ENCODE peak calls at places on chromosomes 3 and 15, in six cellular contexts. G, I, L, B, M and K are unnamed samples.

GRCh38 chr3:107598926-107599754 is 76.4 kb downstream of the BBX start:
- DNase-seq in G (peak), I (peak), L (peak), B (no peak), M (peak), K (peak)

GRCh38 chr15:34047893-34048775 is 9.1 kb upstream of the AVEN start:
- DNase-seq in G (no peak), I (no peak), L (no peak), B (no peak), M (no peak), K (peak)

GRCh38 chr3:33541918-33542317 is 101.7 kb upstream of the UBP1 start:
- DNase-seq in G (no peak), I (no peak), L (no peak), B (no peak), M (no peak), K (no peak)

GRCh38 chr3:23811117-23811487 is 5.3 kb downstream of the UBE2E1 start:
- DNase-seq in G (no peak), I (peak), L (peak), B (no peak), M (no peak), K (peak)

GRCh38 chr3:10319804-10320203 is 1.1 kb downstream of the SEC13 start:
- DNase-seq in G (no peak), I (no peak), L (no peak), B (no peak), M (no peak), K (no peak)

GRCh38 chr15:66390670-66391069 is 4.0 kb downstream of the MAP2K1 start:
- DNase-seq in G (no peak), I (peak), L (peak), B (no peak), M (no peak), K (no peak)

GRCh38 chr3:114809668-114810413 is 337.2 kb downstream of the ZBTB20 start:
- DNase-seq in G (no peak), I (peak), L (peak), B (no peak), M (no peak), K (no peak)

GRCh38 chr3:248841-249520 is 52.4 kb downstream of the CHL1 start:
- DNase-seq in G (no peak), I (no peak), L (no peak), B (no peak), M (no peak), K (no peak)

GRCh38 chr15:38528279-38528678 is 36.3 kb downstream of the RASGRP1 start:
- DNase-seq in G (no peak), I (no peak), L (peak), B (no peak), M (no peak), K (peak)

GRCh38 chr3:40584625-40585189 is 59.9 kb downstream of the ZNF621 start:
- DNase-seq in G (peak), I (peak), L (peak), B (peak), M (peak), K (peak)

GRCh38 chr3:113698891-113699465 is 2.5 kb upstream of the USF3 start:
- DNase-seq in G (peak), I (peak), L (peak), B (no peak), M (peak), K (no peak)

GRCh38 chr3:11288786-11289637 is 16.8 kb downstream of the ATG7 start:
- DNase-seq in G (no peak), I (peak), L (peak), B (no peak), M (no peak), K (peak)

GRCh38 chr3:126607214-126607908 is 47.6 kb downstream of the TXNRD3 start:
- DNase-seq in G (no peak), I (peak), L (peak), B (no peak), M (no peak), K (peak)

GRCh38 chr3:48562367-48563095 is 1.1 kb downstream of the UCN2 start:
- DNase-seq in G (no peak), I (no peak), L (no peak), B (no peak), M (no peak), K (no peak)

GRCh38 chr3:48564667-48565066 is 1.1 kb upstream of the UCN2 start:
- DNase-seq in G (no peak), I (no peak), L (no peak), B (no peak), M (no peak), K (no peak)

GRCh38 chr3:48564022-48564421 is 441 bp upstream of the UCN2 start:
- DNase-seq in G (no peak), I (peak), L (peak), B (no peak), M (no peak), K (peak)

GRCh38 chr3:48565186-48565585 is 1.6 kb upstream of the UCN2 start:
- DNase-seq in G (no peak), I (no peak), L (no peak), B (no peak), M (no peak), K (no peak)

DNA sequence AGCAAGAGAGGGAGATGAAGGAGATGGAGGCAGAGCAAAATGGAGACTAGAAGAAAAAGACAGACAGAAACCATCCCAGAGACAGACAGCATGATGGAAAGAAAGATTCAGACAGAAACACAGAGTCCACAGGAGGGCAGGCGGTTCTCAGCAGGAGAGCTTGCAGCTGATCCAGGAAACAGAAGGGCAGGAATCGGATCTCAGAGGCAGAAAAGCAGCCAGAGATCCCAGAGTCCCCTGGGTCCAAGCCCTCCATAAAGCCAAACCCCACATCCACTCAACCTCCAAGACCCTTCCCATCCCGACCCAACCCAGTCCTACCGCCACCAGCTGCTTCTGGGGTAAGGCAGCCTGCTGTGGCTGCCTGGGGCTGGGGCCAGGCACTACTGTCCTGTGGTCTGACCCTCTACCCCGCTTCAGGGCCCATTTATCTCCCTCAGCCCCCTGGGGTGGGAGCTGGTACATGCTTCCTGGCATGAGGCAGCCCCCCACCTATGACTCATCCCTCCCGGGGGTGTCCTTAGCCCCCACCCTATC is at the start of gene UCN2:
- DNase-seq in G (no peak), I (no peak), L (no peak), B (no peak), M (no peak), K (peak)
- H3K4me3 ChIP-seq in G (no peak), I (no peak), L (no peak), B (no peak), M (no peak), K (no peak)

GRCh38 chr15:64472161-64472560 is 11.8 kb downstream of the ZNF609 start:
- DNase-seq in G (no peak), I (no peak), L (no peak), B (no peak), M (no peak), K (no peak)
- TF ChIP-seq CTCF in G (no peak), I (no peak), L (no peak), B (no peak), M (no peak), K (no peak)

GRCh38 chr3:187072582-187072981 is 66.7 kb downstream of the RPL39L start:
- DNase-seq in G (no peak), I (peak), L (no peak), B (no peak), M (no peak), K (no peak)
- H3K4me3 ChIP-seq in G (no peak), I (no peak), L (no peak), B (no peak), M (no peak), K (no peak)

GRCh38 chr15:88204584-88204983 is 52.0 kb downstream of the NTRK3 start:
- DNase-seq in G (no peak), I (no peak), L (peak), B (no peak), M (no peak), K (no peak)
- TF ChIP-seq CTCF in G (no peak), I (no peak), L (no peak), B (no peak), M (no peak), K (no peak)